ENCODE peak calls at places on chromosomes 4 and X, in eight cellular contexts. U, A, I, D, V, F, M and P are unnamed samples.

GRCh38 chr4:68346461-68346860 is 3.4 kb downstream of the YTHDC1 start:
- DNase-seq in A (no peak), F (no peak), M (no peak), D (peak), U (no peak), V (no peak), I (no peak), P (no peak)

GRCh38 chr4:28167411-28167810 is 1306.8 kb downstream of the STIM2 start:
- DNase-seq in U (no peak), I (no peak), F (no peak), D (peak), A (no peak), M (no peak), V (no peak), P (no peak)

GRCh38 chr4:48585401-48585800 is 95.3 kb downstream of the ZAR1 start:
- DNase-seq in I (no peak), V (no peak), U (no peak), F (no peak), A (no peak), D (no peak), M (no peak), P (no peak)

GRCh38 chr4:100168521-100168920 is 21.7 kb downstream of the DDIT4L start:
- DNase-seq in M (no peak), U (no peak), A (no peak), D (no peak), V (no peak), F (no peak), I (no peak), P (no peak)

GRCh38 chr4:11618666-11619282 is 190.1 kb upstream of the HS3ST1 start:
- DNase-seq in F (no peak), U (no peak), V (no peak), I (no peak), D (no peak), A (no peak), M (no peak), P (no peak)

GRCh38 chr4:158768577-158769174 is at the start of gene FNIP2:
- DNase-seq in D (peak), U (peak), M (peak), I (peak), F (peak), A (peak), V (peak), P (peak)

GRCh38 chr4:42350611-42351182 is 46.6 kb upstream of the SHISA3 start:
- DNase-seq in M (no peak), D (no peak), I (no peak), V (no peak), U (no peak), F (no peak), A (no peak), P (no peak)

GRCh38 chr4:252065-252601 is 53.1 kb downstream of the ZNF732 start:
- DNase-seq in V (no peak), M (no peak), F (no peak), U (no peak), D (no peak), A (no peak), I (no peak), P (no peak)

GRCh38 chr4:38948551-38948950 is 80.9 kb downstream of the FAM114A1 start:
- DNase-seq in A (no peak), V (no peak), F (no peak), D (peak), M (no peak), U (no peak), I (no peak), P (no peak)

GRCh38 chrX:27890611-27891010 is 82.8 kb downstream of the MAGEB10 start:
- DNase-seq in I (no peak), F (no peak), V (no peak), U (no peak), D (peak), M (no peak), A (no peak), P (no peak)

GRCh38 chrX:18558799-18559198 is 113.1 kb downstream of the RS1 start:
- DNase-seq in V (no peak), F (no peak), I (no peak), M (no peak), A (no peak), U (no peak), D (no peak), P (no peak)

GRCh38 chrX:120677017-120677652 is 47.3 kb upstream of the C1GALT1C1 start:
- DNase-seq in I (no peak), D (no peak), M (no peak), F (no peak), V (no peak), A (no peak), U (no peak), P (no peak)

GRCh38 chr4:78068481-78068880 is 11.4 kb downstream of the FRAS1 start:
- DNase-seq in A (no peak), F (no peak), D (no peak), V (no peak), I (no peak), M (no peak), U (no peak), P (no peak)

GRCh38 chrX:77160301-77160700 is 286.9 kb upstream of the FGF16 start:
- DNase-seq in A (peak), U (no peak), I (no peak), V (no peak), D (peak), F (no peak), M (peak), P (no peak)

GRCh38 chrX:105821471-105822081 is 763 bp upstream of the NRK start:
- DNase-seq in I (no peak), M (peak), F (no peak), A (no peak), D (no peak), V (no peak), U (peak), P (no peak)

GRCh38 chr4:24794916-24795665 is at the start of gene SOD3:
- DNase-seq in D (no peak), A (peak), F (no peak), M (peak), V (peak), I (peak), U (peak), P (peak)

GRCh38 chr4:16377887-16378286 is 151.6 kb upstream of the TAPT1 start:
- DNase-seq in V (no peak), D (no peak), M (peak), A (no peak), I (no peak), U (no peak), F (no peak), P (no peak)

GRCh38 chr4:8502836-8503585 is 62.4 kb downstream of the TRMT44 start:
- DNase-seq in M (no peak), V (no peak), A (no peak), I (no peak), D (no peak), F (no peak), U (no peak), P (no peak)

GRCh38 chrX:13742397-13743176 is 8.0 kb downstream of the OFD1 start:
- DNase-seq in M (peak), I (no peak), D (no peak), U (no peak), A (no peak), V (no peak), F (no peak), P (no peak)

GRCh38 chr4:178598672-178599071 is 1156.4 kb upstream of the AGA start:
- DNase-seq in V (no peak), I (no peak), D (no peak), U (no peak), F (no peak), M (no peak), A (no peak), P (no peak)

GRCh38 chr4:74661427-74662171 is 132.7 kb downstream of the BTC start:
- DNase-seq in I (no peak), D (peak), V (no peak), U (no peak), F (no peak), A (no peak), M (no peak), P (no peak)

GRCh38 chrX:17608898-17609297 is 128.4 kb upstream of the SCML1 start:
- DNase-seq in D (no peak), I (no peak), V (no peak), U (no peak), M (no peak), F (no peak), A (no peak), P (no peak)

GRCh38 chr4:173859091-173859713 is 329.2 kb upstream of the HAND2 start:
- DNase-seq in A (no peak), V (no peak), I (no peak), F (no peak), U (no peak), D (no peak), M (no peak), P (no peak)

GRCh38 chr4:122205687-122206086 is 53.6 kb downstream of the BLTP1 start:
- DNase-seq in A (no peak), U (no peak), M (no peak), F (no peak), V (no peak), D (peak), I (no peak), P (no peak)

GRCh38 chrX:80181079-80181478 is 166.5 kb downstream of the TBX22 start:
- DNase-seq in I (no peak), U (no peak), F (no peak), M (peak), V (no peak), D (peak), A (no peak), P (no peak)
- TF ChIP-seq CTCF in I (peak), U (no peak), F (no peak), M (peak), V (peak), D (no peak), A (no peak), P (peak)

GRCh38 chr4:109434007-109434792 is 585 bp downstream of the SEC24B start:
- DNase-seq in D (peak), M (peak), U (peak), V (no peak), F (peak), I (peak), A (no peak), P (peak)
- H3K27ac ChIP-seq in D (peak), M (peak), U (peak), V (peak), F (peak), I (peak), A (peak), P (peak)

GRCh38 chrX:38175140-38175539 is 45.5 kb downstream of the SRPX start:
- DNase-seq in M (peak), U (no peak), D (peak), A (no peak), V (peak), I (no peak), F (peak), P (no peak)
- TF ChIP-seq CTCF in M (peak), U (peak), D (peak), A (no peak), V (peak), I (peak), F (peak), P (peak)

GRCh38 chrX:9794495-9794894 is 8.3 kb downstream of the SHROOM2 start:
- DNase-seq in I (no peak), V (no peak), F (no peak), D (no peak), U (no peak), M (no peak), A (no peak), P (no peak)

GRCh38 chrX:9788908-9789307 is 2.7 kb downstream of the SHROOM2 start:
- DNase-seq in M (peak), A (no peak), D (peak), U (no peak), F (no peak), I (no peak), V (no peak), P (no peak)

GRCh38 chrX:9789555-9789954 is 3.3 kb downstream of the SHROOM2 start:
- DNase-seq in A (no peak), M (peak), V (no peak), F (no peak), D (no peak), U (no peak), I (no peak), P (no peak)

GRCh38 chrX:9786839-9787635 is 808 bp downstream of the SHROOM2 start:
- DNase-seq in D (no peak), I (no peak), M (peak), F (no peak), U (peak), V (no peak), A (no peak), P (no peak)

DNA sequence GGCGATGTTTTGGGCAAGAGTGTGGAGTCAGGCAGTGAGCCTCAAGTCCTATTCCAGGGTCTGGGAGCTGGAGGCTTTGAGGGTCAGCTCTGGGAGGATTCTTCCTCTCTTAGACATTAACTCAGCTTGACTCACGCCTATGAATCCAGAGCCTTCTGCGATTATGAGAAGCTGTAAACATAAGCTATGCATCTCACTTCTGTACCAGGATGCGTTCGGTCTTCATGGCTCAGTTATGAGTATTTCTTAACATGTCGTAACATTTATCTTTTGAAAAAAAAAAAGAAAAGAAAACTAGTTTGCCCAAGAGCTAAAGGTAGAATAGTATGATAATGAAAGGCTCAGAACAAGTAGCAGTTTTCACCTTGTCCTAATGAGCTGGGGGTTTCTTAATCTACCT is 4.6 kb downstream of the SHROOM2 start:
- DNase-seq in F (no peak), M (no peak), I (no peak), A (no peak), D (no peak), U (no peak), V (no peak), P (no peak)
- H3K27ac ChIP-seq in F (no peak), M (peak), I (no peak), A (no peak), D (no peak), U (no peak), V (no peak), P (no peak)

GRCh38 chr4:19021617-19022016 is 1000.1 kb upstream of the LCORL start:
- DNase-seq in I (no peak), U (no peak), M (no peak), D (no peak), V (no peak), F (no peak), A (no peak), P (no peak)
- TF ChIP-seq CTCF in I (no peak), U (no peak), M (no peak), D (no peak), V (no peak), F (no peak), A (no peak), P (no peak)

GRCh38 chr4:156764846-156765245 is 206.8 kb downstream of the PDGFC start:
- DNase-seq in V (no peak), U (no peak), M (no peak), I (no peak), D (no peak), A (no peak), F (no peak), P (no peak)

GRCh38 chr4:156765277-156765676 is 206.3 kb downstream of the PDGFC start:
- DNase-seq in I (no peak), V (no peak), M (no peak), U (no peak), D (no peak), A (no peak), F (no peak), P (no peak)

GRCh38 chr4:156764145-156764544 is 207.5 kb downstream of the PDGFC start:
- DNase-seq in A (no peak), U (no peak), F (no peak), I (no peak), D (no peak), M (no peak), V (no peak), P (no peak)

GRCh38 chr4:156763511-156763910 is 208.1 kb downstream of the PDGFC start:
- DNase-seq in V (no peak), U (no peak), A (no peak), M (no peak), D (no peak), I (no peak), F (no peak), P (no peak)

DNA sequence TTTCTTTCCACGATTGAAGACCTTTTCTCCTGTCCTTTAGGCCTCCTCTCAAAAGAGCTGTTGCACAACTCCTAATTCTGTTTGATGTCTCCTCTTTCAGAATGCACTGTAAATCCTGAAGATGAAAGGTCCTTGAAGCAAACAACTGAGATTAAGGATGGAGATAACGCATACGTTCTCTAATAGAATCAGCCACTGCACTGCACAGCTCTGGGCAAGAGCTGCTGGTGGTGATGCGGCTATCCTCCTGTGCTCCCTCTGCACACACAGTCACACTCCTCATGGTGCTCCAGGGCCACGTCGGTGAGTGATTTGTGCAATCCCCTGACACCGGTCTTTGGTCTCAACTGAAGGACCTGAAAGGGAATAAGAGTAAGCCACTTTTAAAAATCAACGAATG is 208.7 kb downstream of the PDGFC start:
- DNase-seq in F (no peak), M (no peak), U (no peak), I (no peak), A (peak), V (no peak), D (no peak), P (no peak)
- H3K27ac ChIP-seq in F (no peak), M (no peak), U (no peak), I (no peak), A (no peak), V (no peak), D (no peak), P (no peak)

DNA sequence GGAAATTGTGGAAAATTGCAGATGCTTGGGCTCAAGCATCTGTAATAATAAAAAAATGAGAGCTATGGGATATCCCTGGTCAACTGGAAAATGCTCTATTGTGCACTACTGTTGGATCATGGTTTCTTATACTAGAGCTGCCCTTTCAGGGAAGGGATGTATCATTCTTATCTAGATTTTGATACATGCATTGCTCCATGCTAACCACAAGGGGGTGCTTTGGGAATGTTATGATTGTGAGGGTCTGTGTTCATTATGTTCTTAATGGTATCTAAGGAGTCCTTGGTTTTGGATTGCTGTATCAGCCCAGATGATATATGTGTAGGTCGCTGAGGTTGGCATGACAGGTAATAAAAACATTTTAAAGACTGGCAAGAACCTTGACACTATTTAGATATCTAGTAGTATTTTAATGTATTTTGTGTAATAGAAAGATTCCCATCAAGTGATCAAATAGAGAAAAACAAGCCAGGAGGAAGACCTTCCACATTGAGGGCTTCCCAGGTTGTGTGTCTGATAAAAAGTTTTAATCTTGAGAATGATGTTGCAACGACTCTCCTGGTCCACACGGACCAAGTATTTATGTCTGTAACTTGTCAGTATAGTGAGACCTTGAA is 49.2 kb upstream of the TLR2 start:
- DNase-seq in M (peak), D (peak), V (peak), F (no peak), I (no peak), U (no peak), A (no peak), P (no peak)
- TF ChIP-seq CTCF in M (peak), D (peak), V (peak), F (peak), I (peak), U (peak), A (peak), P (peak)

GRCh38 chr4:146453192-146453591 is 68.5 kb downstream of the SLC10A7 start:
- DNase-seq in F (no peak), A (no peak), U (no peak), D (no peak), M (no peak), V (no peak), I (no peak), P (no peak)
- H3K27ac ChIP-seq in F (no peak), A (no peak), U (no peak), D (no peak), M (no peak), V (no peak), I (no peak), P (no peak)

DNA sequence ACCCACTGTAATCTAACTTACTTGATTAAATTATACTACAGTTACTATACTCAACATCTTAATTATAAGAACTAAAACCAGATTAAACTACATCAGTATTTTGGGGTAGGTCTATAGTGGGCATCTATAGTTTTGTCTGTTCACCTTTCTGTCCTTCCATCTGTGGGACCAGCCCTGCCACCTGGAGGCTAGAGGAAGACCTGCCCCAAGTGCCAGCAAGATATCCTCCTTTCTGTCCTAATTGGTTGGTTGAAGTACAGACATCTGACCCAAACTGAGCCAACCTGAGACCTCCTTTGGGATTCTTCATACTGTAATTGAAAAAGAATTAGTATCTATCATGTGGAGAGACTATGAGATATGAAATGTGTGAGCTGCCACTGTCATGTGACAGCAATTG is 172.2 kb upstream of the TLL1 start:
- DNase-seq in I (no peak), V (no peak), U (no peak), A (no peak), D (peak), F (no peak), M (peak), P (no peak)
- TF ChIP-seq CTCF in I (peak), V (no peak), U (no peak), A (no peak), D (no peak), F (no peak), M (peak), P (peak)